ENCODE peak calls at places on chromosomes 16 and 17, in seven cellular contexts. C is NB4, O is WTC11, D is A549, B is SK-N-SH, U is HepG2, H is GM12878. K is an unnamed sample.

GRCh38 chr17:8829036-8829941 is 30.1 kb upstream of the MFSD6L start:
- DNase-seq in U (no peak), H (no peak), D (no peak), O (no peak), B (no peak), C (no peak), K (no peak)

GRCh38 chr17:71948703-71949422 is 172.0 kb upstream of the SOX9 start:
- DNase-seq in D (no peak), U (no peak), O (no peak), C (no peak), H (no peak), B (no peak), K (no peak)

GRCh38 chr17:74192950-74193781 is 10.3 kb upstream of the RPL38 start:
- DNase-seq in U (peak; percentile 75), B (no peak), C (peak; percentile 47), O (no peak), H (no peak), D (no peak), K (no peak)

GRCh38 chr17:37742762-37743611 is 1.9 kb downstream of the HNF1B start:
- DNase-seq in O (peak; percentile 46), C (no peak), B (peak; percentile 47), D (peak; percentile 55), U (peak; percentile 64), H (no peak), K (no peak)

GRCh38 chr17:49362723-49363117 is 670 bp upstream of the ZNF652 start:
- DNase-seq in H (no peak), D (peak; percentile 28), U (no peak), B (no peak), C (no peak), O (no peak), K (no peak)

GRCh38 chr16:79685871-79686270 is 85.3 kb upstream of the MAF start:
- DNase-seq in U (no peak), O (no peak), H (no peak), C (no peak), D (no peak), B (no peak), K (no peak)

GRCh38 chr16:3027488-3027795 is 3.6 kb downstream of the THOC6 start:
- DNase-seq in O (no peak), U (no peak), C (no peak), D (no peak), H (no peak), B (no peak), K (no peak)

GRCh38 chr17:13228225-13228624 is 210.4 kb upstream of the ELAC2 start:
- DNase-seq in B (no peak), C (no peak), H (no peak), D (no peak), U (no peak), O (no peak), K (no peak)

GRCh38 chr16:10386517-10387377 is 886 bp downstream of the ATF7IP2 start:
- DNase-seq in H (peak; percentile 5), B (no peak), O (no peak), U (peak; percentile 51), C (peak; percentile 43), D (no peak), K (no peak)

GRCh38 chr17:31580331-31581021 is 189.0 kb downstream of the RAB11FIP4 start:
- DNase-seq in D (no peak), B (no peak), U (no peak), H (no peak), O (no peak), C (peak; percentile 96), K (no peak)

GRCh38 chr16:4415538-4416199 is 727 bp downstream of the CORO7 start:
- DNase-seq in D (peak; percentile 54), U (peak; percentile 16), C (peak; percentile 90), O (peak; percentile 54), H (no peak), B (peak; percentile 77), K (no peak)

GRCh38 chr16:77834600-77834963 is 46.2 kb downstream of the VAT1L start:
- DNase-seq in C (no peak), H (no peak), D (no peak), U (no peak), O (no peak), B (peak; percentile 32), K (no peak)

GRCh38 chr17:49498037-49498615 is 3.0 kb downstream of the NGFR start:
- DNase-seq in U (no peak), H (no peak), O (no peak), B (peak; percentile 60), C (no peak), D (peak; percentile 41), K (no peak)

GRCh38 chr17:49928126-49928800 is 40.7 kb upstream of the DLX4 start:
- DNase-seq in H (no peak), C (no peak), B (no peak), D (no peak), O (no peak), U (no peak), K (no peak)

GRCh38 chr16:48963901-48964615 is 317.6 kb downstream of the CBLN1 start:
- DNase-seq in H (no peak), O (no peak), D (no peak), C (no peak), B (no peak), U (no peak), K (peak; percentile 74)

GRCh38 chr16:20774703-20775362 is 11.0 kb downstream of the ACSM3 start:
- DNase-seq in H (peak; percentile 9), B (peak; percentile 44), C (peak; percentile 80), U (peak; percentile 67), D (peak; percentile 64), O (peak; percentile 91), K (peak; percentile 68)

GRCh38 chr16:57590654-57591085 is 37.8 kb upstream of the ADGRG1 start:
- DNase-seq in H (no peak), B (no peak), D (peak; percentile 63), C (peak; percentile 66), U (peak; percentile 42), O (no peak), K (peak; percentile 28)

GRCh38 chr16:20866161-20866772 is 33.9 kb downstream of the DCUN1D3 start:
- DNase-seq in C (peak; percentile 63), B (peak; percentile 35), D (peak; percentile 76), U (peak; percentile 55), H (no peak), O (no peak), K (peak; percentile 78)

GRCh38 chr16:70661918-70662641 is 15.7 kb downstream of the IL34 start:
- DNase-seq in O (no peak), B (peak; percentile 45), D (no peak), U (no peak), H (no peak), C (no peak), K (no peak)

GRCh38 chr17:44502598-44503079 is 567 bp downstream of the GPATCH8 start:
- DNase-seq in O (no peak), D (peak; percentile 36), B (no peak), C (peak; percentile 18), U (no peak), H (no peak), K (no peak)

GRCh38 chr17:45942284-45942683 is 47.9 kb downstream of the MAPT start:
- DNase-seq in H (no peak), U (no peak), B (peak; percentile 54), O (no peak), D (no peak), C (no peak), K (no peak)

GRCh38 chr17:3964203-3965122 is at the start of gene ATP2A3:
- DNase-seq in B (peak; percentile 72), C (peak; percentile 72), H (no peak), O (peak; percentile 52), U (no peak), D (peak; percentile 69), K (no peak)

GRCh38 chr17:59634632-59635561 is 15.2 kb downstream of the CLTC start:
- DNase-seq in B (no peak), U (no peak), D (no peak), H (no peak), O (no peak), C (no peak), K (no peak)

GRCh38 chr16:85239239-85239638 is 127.0 kb upstream of the CIBAR2 start:
- DNase-seq in D (no peak), O (no peak), H (no peak), C (no peak), B (no peak), U (no peak), K (no peak)

GRCh38 chr16:57959804-57960203 is 11.1 kb downstream of the CNGB1 start:
- DNase-seq in C (no peak), O (no peak), B (no peak), H (no peak), U (no peak), D (no peak), K (no peak)

GRCh38 chr17:15398736-15399331 is 57.4 kb upstream of the TEKT3 start:
- DNase-seq in H (no peak), B (peak; percentile 52), O (no peak), C (peak; percentile 24), U (peak; percentile 35), D (no peak), K (no peak)

GRCh38 chr16:31010943-31011342 is 505 bp upstream of the STX1B start:
- DNase-seq in B (no peak), D (no peak), C (no peak), U (no peak), H (no peak), O (no peak), K (no peak)

GRCh38 chr16:8893976-8894690 is 12.0 kb downstream of the LITAFD start:
- DNase-seq in H (no peak), U (no peak), C (no peak), O (no peak), D (no peak), B (no peak), K (no peak)
- TF ChIP-seq MAX in H (no peak), U (no peak), C (no peak), O (no peak), D (no peak), B (no peak), K (no peak)

DNA sequence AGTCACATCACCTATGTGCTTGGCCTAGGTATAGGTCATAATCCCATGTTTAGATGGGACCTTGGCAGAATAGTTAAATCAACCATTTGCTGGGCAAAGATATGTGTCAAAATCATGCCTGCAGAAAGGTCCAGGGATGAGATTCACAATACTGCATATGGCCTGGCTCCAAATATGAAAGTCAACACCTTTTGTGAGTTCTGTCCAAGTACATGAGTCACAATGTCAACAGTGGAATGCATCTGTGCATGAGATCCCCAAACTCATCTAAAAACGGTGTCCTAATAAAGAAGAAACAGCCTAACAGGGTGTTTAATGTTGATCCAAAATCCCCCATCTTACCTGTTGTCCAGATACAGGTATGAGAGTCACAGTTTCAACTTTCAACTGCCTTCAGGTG is 1847.5 kb downstream of the TP53TG3F start:
- DNase-seq in D (no peak), C (no peak), H (no peak), O (no peak), U (no peak), B (no peak), K (no peak)
- TF ChIP-seq MAX in D (no peak), C (no peak), H (no peak), O (no peak), U (no peak), B (no peak), K (no peak)

GRCh38 chr17:19448341-19449268 is 37.6 kb downstream of the RNF112 start:
- DNase-seq in U (peak; percentile 19), H (no peak), O (no peak), D (no peak), C (no peak), B (peak; percentile 29), K (no peak)
- TF ChIP-seq MAX in U (no peak), H (no peak), O (no peak), D (no peak), C (no peak), B (peak; percentile 92), K (no peak)

DNA sequence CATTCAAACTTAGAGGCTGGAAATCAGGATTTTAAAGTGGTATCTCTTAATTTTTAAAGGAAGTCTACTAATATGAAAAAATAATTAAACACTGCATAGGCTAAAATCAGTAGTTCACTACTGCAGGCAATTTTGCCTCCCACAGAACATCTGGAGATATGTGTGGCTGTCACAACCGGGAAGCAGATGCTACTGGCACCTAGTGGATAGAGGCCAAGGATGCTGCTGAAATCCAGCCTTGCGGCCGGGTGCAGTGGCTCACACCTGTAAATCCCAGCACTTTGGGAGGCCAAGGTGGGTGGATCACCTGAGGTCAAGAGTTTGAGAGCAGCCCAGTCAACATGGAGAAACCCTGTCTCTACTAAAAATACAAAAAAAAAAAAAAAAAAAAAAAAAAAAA is 473.9 kb downstream of the XYLT1 start:
- DNase-seq in H (no peak), O (peak; percentile 37), U (no peak), D (no peak), C (no peak), B (no peak), K (no peak)
- TF ChIP-seq MAX in H (no peak), O (no peak), U (no peak), D (no peak), C (no peak), B (no peak), K (no peak)

K was measured in HCT116.